ENCODE peak calls at places on chromosomes 2 and 18, in eight cellular contexts. S, R, V, M, T, H, Y and N are unnamed samples.

GRCh38 chr18:7870855-7871254 is 303.7 kb downstream of the PTPRM start:
- DNase-seq in M (no peak), R (no peak), V (no peak), T (no peak), H (no peak), Y (no peak), S (peak; percentile 20), N (peak; percentile 18)

GRCh38 chr2:120258140-120258539 is 5.5 kb downstream of the RALB start:
- DNase-seq in M (peak; percentile 46), R (no peak), H (no peak), T (no peak), Y (no peak), S (no peak), V (no peak), N (no peak)

GRCh38 chr2:138421315-138421970 is 80.1 kb upstream of the SPOPL start:
- DNase-seq in V (no peak), Y (no peak), R (no peak), T (peak; percentile 69), S (no peak), H (no peak), M (no peak), N (peak; percentile 88)

GRCh38 chr2:74756356-74756890 is 77.5 kb upstream of the HK2 start:
- DNase-seq in R (no peak), S (no peak), H (no peak), T (no peak), V (no peak), M (no peak), Y (no peak), N (no peak)

GRCh38 chr2:234818937-234819336 is 132.9 kb upstream of the SH3BP4 start:
- DNase-seq in S (no peak), V (no peak), M (no peak), H (no peak), T (no peak), R (no peak), Y (no peak), N (no peak)

GRCh38 chr18:54883816-54884604 is 55.7 kb downstream of the RAB27B start:
- DNase-seq in H (no peak), Y (no peak), V (no peak), T (peak; percentile 65), M (no peak), R (no peak), S (no peak), N (peak; percentile 44)

GRCh38 chr2:241703128-241703604 is 1.3 kb downstream of the ING5 start:
- DNase-seq in Y (no peak), S (no peak), M (no peak), T (peak; percentile 7), H (no peak), V (no peak), R (no peak), N (no peak)

GRCh38 chr2:3636586-3637310 is 21.3 kb upstream of the ALLC start:
- DNase-seq in M (peak; percentile 54), H (no peak), V (no peak), Y (no peak), S (no peak), R (no peak), T (no peak), N (no peak)

GRCh38 chr18:49510393-49511115 is 23.5 kb upstream of the C18orf32 start:
- DNase-seq in V (peak; percentile 68), Y (peak; percentile 35), R (peak; percentile 13), S (no peak), H (peak; percentile 50), M (peak; percentile 76), T (peak; percentile 59), N (peak; percentile 62)

GRCh38 chr2:96207073-96207777 is 1.4 kb downstream of the STARD7 start:
- DNase-seq in V (no peak), Y (no peak), R (no peak), S (no peak), H (no peak), T (no peak), M (no peak), N (peak; percentile 29)

GRCh38 chr2:159072795-159073194 is 104.4 kb downstream of the TANC1 start:
- DNase-seq in T (peak; percentile 80), M (no peak), H (no peak), S (no peak), R (no peak), Y (no peak), V (no peak), N (peak; percentile 35)

GRCh38 chr2:170714156-170715061 is 728 bp upstream of the SP5 start:
- DNase-seq in S (no peak), M (no peak), T (peak; percentile 11), Y (no peak), H (peak; percentile 45), R (no peak), V (peak; percentile 60), N (no peak)

GRCh38 chr2:236938126-236938525 is 147.6 kb upstream of the COPS8 start:
- DNase-seq in H (no peak), M (no peak), S (no peak), R (no peak), T (no peak), Y (no peak), V (no peak), N (no peak)

GRCh38 chr18:62331581-62332436 is 6.7 kb downstream of the TNFRSF11A start:
- DNase-seq in R (no peak), Y (no peak), S (no peak), V (no peak), H (no peak), M (peak; percentile 88), T (peak; percentile 86), N (no peak)

GRCh38 chr2:239370403-239370802 is 30.4 kb downstream of the HDAC4 start:
- DNase-seq in S (no peak), Y (no peak), H (no peak), R (no peak), V (no peak), M (peak; percentile 40), T (no peak), N (no peak)

GRCh38 chr18:9914584-9915290 is 921 bp downstream of the VAPA start:
- DNase-seq in T (peak; percentile 89), S (no peak), Y (peak; percentile 63), R (peak; percentile 49), H (peak; percentile 19), V (peak; percentile 28), M (peak; percentile 91), N (peak; percentile 90)

GRCh38 chr18:51857989-51858388 is 482.0 kb upstream of the DCC start:
- DNase-seq in Y (no peak), S (no peak), T (no peak), H (no peak), M (no peak), V (no peak), R (no peak), N (no peak)

GRCh38 chr2:3300224-3300623 is 77.4 kb downstream of the EIPR1 start:
- DNase-seq in H (no peak), Y (no peak), V (no peak), S (no peak), M (peak; percentile 44), R (no peak), T (no peak), N (no peak)

GRCh38 chr2:218980800-218981389 is 4.1 kb downstream of the FEV start:
- DNase-seq in T (peak; percentile 31), R (no peak), Y (no peak), S (no peak), M (peak; percentile 58), H (no peak), V (no peak), N (no peak)

GRCh38 chr2:189555243-189555642 is 25.3 kb downstream of the SLC40A1 start:
- DNase-seq in R (no peak), Y (no peak), M (no peak), T (peak; percentile 9), V (no peak), S (no peak), H (no peak), N (peak; percentile 40)

GRCh38 chr2:170298861-170299429 is 121.0 kb downstream of the MYO3B start:
- DNase-seq in T (no peak), Y (no peak), H (no peak), R (no peak), V (no peak), S (no peak), M (no peak), N (no peak)

GRCh38 chr2:39119732-39120520 is 925 bp downstream of the SOS1 start:
- DNase-seq in V (peak; percentile 90), R (peak; percentile 43), T (peak; percentile 70), Y (peak; percentile 52), H (peak; percentile 61), M (peak; percentile 84), S (no peak), N (peak; percentile 74)

GRCh38 chr2:169010180-169010579 is 20.9 kb downstream of the ABCB11 start:
- DNase-seq in M (no peak), Y (no peak), S (no peak), T (no peak), R (no peak), V (no peak), H (no peak), N (no peak)

GRCh38 chr2:240952496-240953246 is 45.7 kb upstream of the SNED1 start:
- DNase-seq in V (no peak), R (no peak), H (no peak), T (no peak), S (no peak), Y (no peak), M (no peak), N (no peak)

GRCh38 chr2:105398522-105399206 is at the start of gene FHL2:
- DNase-seq in T (peak; percentile 82), H (peak; percentile 84), S (no peak), Y (peak; percentile 38), R (peak; percentile 29), M (peak; percentile 93), V (peak; percentile 93), N (peak; percentile 82)

GRCh38 chr2:231711677-231712461 is 3.5 kb downstream of the PTMA start:
- DNase-seq in T (no peak), S (no peak), V (no peak), R (no peak), H (no peak), Y (no peak), M (no peak), N (no peak)

GRCh38 chr18:49690307-49690706 is 123.0 kb downstream of the ACAA2 start:
- DNase-seq in T (peak; percentile 94), R (no peak), S (peak; percentile 58), V (no peak), H (no peak), M (no peak), Y (no peak), N (peak; percentile 92)

GRCh38 chr2:75870654-75871137 is 160.0 kb upstream of the GCFC2 start:
- DNase-seq in V (peak; percentile 25), Y (no peak), R (no peak), S (no peak), H (no peak), T (no peak), M (no peak), N (no peak)

GRCh38 chr2:232331071-232331470 is 47.5 kb upstream of the ALPP start:
- DNase-seq in T (no peak), S (no peak), V (no peak), M (peak; percentile 71), H (no peak), R (no peak), Y (no peak), N (no peak)

GRCh38 chr18:61402761-61403160 is 69.5 kb downstream of the CDH20 start:
- DNase-seq in H (no peak), T (no peak), S (no peak), V (no peak), Y (no peak), R (no peak), M (no peak), N (no peak)

GRCh38 chr18:76374330-76375281 is 120.4 kb downstream of the ZNF516 start:
- DNase-seq in H (no peak), V (no peak), T (no peak), Y (no peak), R (no peak), M (no peak), S (no peak), N (no peak)

GRCh38 chr2:230658877-230659652 is 53.6 kb upstream of the CAB39 start:
- DNase-seq in M (no peak), Y (no peak), R (peak; percentile 42), T (no peak), H (no peak), S (no peak), V (no peak), N (no peak)

GRCh38 chr18:79755496-79756142 is 42.1 kb upstream of the KCNG2 start:
- DNase-seq in M (peak; percentile 56), S (no peak), H (no peak), T (no peak), Y (no peak), R (no peak), V (no peak), N (no peak)

GRCh38 chr18:77057043-77057442 is 75.5 kb downstream of the MBP start:
- DNase-seq in V (no peak), R (no peak), T (no peak), Y (no peak), M (peak; percentile 89), S (no peak), H (no peak), N (no peak)